ENCODE peak calls at places on chromosome 17, in ten cellular contexts. X, R, V, Q, A, L, T, B, U and K are unnamed samples.

GRCh38 chr17:4101127-4101798 is 41.6 kb downstream of the ZZEF1 start:
- DNase-seq in T (no peak), X (no peak), U (peak), A (no peak), R (peak), V (no peak), B (no peak), L (peak), Q (no peak), K (peak)

GRCh38 chr17:73343739-73344454 is 32.1 kb upstream of the CDC42EP4 start:
- DNase-seq in L (no peak), T (no peak), R (no peak), Q (no peak), X (no peak), V (no peak), B (no peak), A (peak), U (no peak), K (no peak)

GRCh38 chr17:77129568-77130301 is 11.0 kb upstream of the SEC14L1 start:
- DNase-seq in X (no peak), R (peak), V (no peak), U (no peak), A (no peak), L (no peak), T (no peak), Q (no peak), B (no peak), K (peak)

GRCh38 chr17:65794572-65794971 is 233.1 kb upstream of the AXIN2 start:
- DNase-seq in R (peak), T (peak), Q (no peak), B (no peak), L (peak), U (peak), A (no peak), V (peak), X (no peak), K (peak)

GRCh38 chr17:83113792-83114191 is 34.4 kb downstream of the METRNL start:
- DNase-seq in X (no peak), U (no peak), Q (no peak), L (no peak), A (no peak), V (no peak), B (no peak), T (no peak), R (no peak), K (no peak)

GRCh38 chr17:30219833-30220232 is 15.7 kb downstream of the SLC6A4 start:
- DNase-seq in A (no peak), X (no peak), R (no peak), U (no peak), B (no peak), L (no peak), V (no peak), Q (no peak), T (no peak), K (no peak)

GRCh38 chr17:4515501-4515900 is 16.8 kb downstream of the SPNS2 start:
- DNase-seq in X (no peak), T (no peak), R (no peak), B (no peak), L (no peak), U (no peak), A (no peak), V (no peak), Q (no peak), K (no peak)

GRCh38 chr17:40086150-40087044 is 14.0 kb downstream of the NR1D1 start:
- DNase-seq in R (no peak), U (no peak), L (no peak), A (peak), T (no peak), X (no peak), Q (no peak), V (peak), B (no peak), K (peak)

GRCh38 chr17:17484451-17484899 is 7.7 kb downstream of the MED9 start:
- DNase-seq in V (no peak), R (no peak), B (no peak), U (no peak), X (no peak), A (no peak), L (peak), T (no peak), Q (no peak), K (peak)

GRCh38 chr17:1979182-1979980 is 45.8 kb downstream of the RTN4RL1 start:
- DNase-seq in R (no peak), L (no peak), X (no peak), Q (no peak), V (no peak), U (no peak), B (no peak), A (no peak), T (no peak), K (no peak)

GRCh38 chr17:2050246-2050866 is 4.5 kb upstream of the HIC1 start:
- DNase-seq in R (peak), V (no peak), Q (peak), L (peak), B (no peak), A (peak), U (no peak), X (no peak), T (peak), K (peak)

GRCh38 chr17:33986088-33986487 is 269.0 kb upstream of the CCL2 start:
- DNase-seq in B (no peak), Q (no peak), L (no peak), V (no peak), X (no peak), A (no peak), T (no peak), U (no peak), R (no peak), K (no peak)

GRCh38 chr17:72725432-72726068 is 366.9 kb downstream of the SLC39A11 start:
- DNase-seq in T (peak), B (no peak), U (peak), A (peak), Q (peak), R (peak), X (no peak), L (peak), V (peak), K (peak)

GRCh38 chr17:7988750-7989178 is 13.7 kb upstream of the GUCY2D start:
- DNase-seq in L (peak), V (peak), A (peak), T (peak), X (peak), U (peak), B (peak), Q (no peak), R (peak), K (peak)

GRCh38 chr17:70558821-70559220 is 389.5 kb downstream of the KCNJ2 start:
- DNase-seq in X (no peak), B (no peak), U (no peak), R (no peak), V (no peak), T (no peak), Q (no peak), A (no peak), L (no peak), K (no peak)

GRCh38 chr17:5526821-5527598 is 40.6 kb downstream of the MIS12 start:
- DNase-seq in Q (peak), L (peak), A (peak), X (peak), U (peak), B (peak), T (peak), R (peak), V (peak), K (peak)

GRCh38 chr17:14427914-14428639 is 127.2 kb downstream of the HS3ST3B1 start:
- DNase-seq in B (no peak), T (no peak), U (no peak), R (no peak), L (no peak), Q (no peak), X (no peak), V (no peak), A (no peak), K (no peak)

GRCh38 chr17:77899494-77899893 is 59.0 kb upstream of the TNRC6C start:
- DNase-seq in B (no peak), L (no peak), X (no peak), A (no peak), R (no peak), V (no peak), T (no peak), Q (no peak), U (no peak), K (no peak)

GRCh38 chr17:39951924-39952664 is 10.7 kb upstream of the GSDMA start:
- DNase-seq in L (no peak), A (no peak), U (no peak), X (no peak), V (no peak), B (no peak), T (peak), R (no peak), Q (no peak), K (no peak)

GRCh38 chr17:74754832-74755231 is 6.4 kb downstream of the NHERF1 start:
- DNase-seq in Q (no peak), T (no peak), R (no peak), L (no peak), X (no peak), V (no peak), B (no peak), U (no peak), A (no peak), K (no peak)

GRCh38 chr17:75950850-75951554 is 10.2 kb upstream of the FBF1 start:
- DNase-seq in A (no peak), T (no peak), Q (no peak), U (no peak), X (no peak), V (no peak), B (no peak), L (no peak), R (peak), K (no peak)

GRCh38 chr17:48724241-48725004 is 1.4 kb downstream of the PRAC2 start:
- DNase-seq in R (peak), U (peak), B (peak), A (peak), V (peak), Q (peak), X (peak), T (peak), L (peak), K (peak)

GRCh38 chr17:13157656-13158055 is 139.8 kb upstream of the ELAC2 start:
- DNase-seq in T (no peak), R (peak), L (no peak), X (no peak), U (no peak), B (no peak), A (no peak), Q (no peak), V (no peak), K (no peak)

GRCh38 chr17:49482144-49482817 is 12.8 kb upstream of the NGFR start:
- DNase-seq in X (no peak), B (no peak), A (no peak), V (no peak), T (no peak), L (peak), U (no peak), Q (no peak), R (peak), K (peak)

GRCh38 chr17:9931144-9931543 is 26.1 kb upstream of the RCVRN start:
- DNase-seq in V (no peak), A (no peak), L (no peak), Q (peak), B (no peak), X (no peak), R (no peak), T (no peak), U (no peak), K (no peak)

GRCh38 chr17:9929873-9930272 is 24.8 kb upstream of the RCVRN start:
- DNase-seq in X (no peak), B (no peak), V (no peak), L (no peak), T (no peak), U (no peak), Q (no peak), A (no peak), R (peak), K (no peak)

GRCh38 chr17:9925457-9925856 is 20.4 kb upstream of the RCVRN start:
- DNase-seq in R (no peak), X (no peak), L (no peak), Q (peak), B (no peak), T (no peak), U (no peak), A (no peak), V (no peak), K (no peak)

GRCh38 chr17:9926150-9926804 is 21.2 kb upstream of the RCVRN start:
- DNase-seq in U (no peak), L (peak), Q (peak), A (no peak), V (no peak), X (no peak), T (no peak), B (no peak), R (no peak), K (no peak)

GRCh38 chr17:9928601-9929341 is 23.7 kb upstream of the RCVRN start:
- DNase-seq in L (peak), R (peak), A (no peak), X (peak), T (no peak), U (peak), B (no peak), Q (no peak), V (peak), K (peak)
- TF ChIP-seq CTCF in L (peak), R (peak), A (peak), X (peak), T (no peak), U (peak), B (peak), Q (peak), V (peak), K (peak)

DNA sequence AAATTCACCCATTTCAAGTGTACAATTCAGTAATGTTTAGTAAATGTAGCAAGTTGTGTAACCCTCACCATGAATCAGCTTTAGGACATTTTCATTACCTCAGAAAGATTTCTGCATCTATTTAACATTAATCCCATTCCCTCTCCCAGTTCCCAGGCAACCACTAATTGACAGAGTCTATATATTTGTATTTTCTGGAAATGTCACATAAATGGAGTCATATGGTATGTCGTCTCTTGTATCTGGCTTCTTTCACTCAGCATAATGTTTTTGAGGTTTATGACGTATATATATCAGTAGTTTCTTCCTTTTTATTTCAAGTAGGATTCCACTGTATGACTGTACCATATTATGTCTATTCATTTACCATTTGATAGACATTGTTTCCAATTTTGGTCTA is 199.8 kb downstream of the CYB561 start:
- DNase-seq in T (no peak), L (peak), B (no peak), A (no peak), X (no peak), Q (no peak), R (peak), U (no peak), V (no peak), K (peak)
- H3K4me3 ChIP-seq in T (no peak), L (no peak), B (no peak), A (no peak), X (no peak), Q (no peak), R (no peak), U (no peak), V (no peak), K (no peak)

GRCh38 chr17:81094224-81094743 is 59.3 kb downstream of the BAIAP2 start:
- DNase-seq in B (no peak), R (no peak), T (no peak), V (no peak), X (no peak), A (no peak), Q (no peak), L (no peak), U (no peak), K (no peak)
- TF ChIP-seq CTCF in B (no peak), R (no peak), T (no peak), V (no peak), X (peak), A (no peak), Q (no peak), L (peak), U (peak), K (no peak)

GRCh38 chr17:60138769-60139437 is 10.9 kb upstream of the CA4 start:
- DNase-seq in A (peak), L (no peak), T (no peak), V (no peak), Q (no peak), B (no peak), U (no peak), X (no peak), R (no peak), K (no peak)

GRCh38 chr17:60141111-60142018 is 8.4 kb upstream of the CA4 start:
- DNase-seq in U (peak), L (peak), T (no peak), R (peak), V (no peak), Q (no peak), A (peak), B (no peak), X (no peak), K (peak)

GRCh38 chr17:60137731-60138130 is 12.0 kb upstream of the CA4 start:
- DNase-seq in T (no peak), L (no peak), V (no peak), A (peak), Q (no peak), U (no peak), B (no peak), X (no peak), R (no peak), K (no peak)

GRCh38 chr17:60142872-60143499 is 6.8 kb upstream of the CA4 start:
- DNase-seq in L (peak), T (peak), B (peak), U (peak), Q (peak), A (peak), V (peak), X (peak), R (peak), K (peak)

DNA sequence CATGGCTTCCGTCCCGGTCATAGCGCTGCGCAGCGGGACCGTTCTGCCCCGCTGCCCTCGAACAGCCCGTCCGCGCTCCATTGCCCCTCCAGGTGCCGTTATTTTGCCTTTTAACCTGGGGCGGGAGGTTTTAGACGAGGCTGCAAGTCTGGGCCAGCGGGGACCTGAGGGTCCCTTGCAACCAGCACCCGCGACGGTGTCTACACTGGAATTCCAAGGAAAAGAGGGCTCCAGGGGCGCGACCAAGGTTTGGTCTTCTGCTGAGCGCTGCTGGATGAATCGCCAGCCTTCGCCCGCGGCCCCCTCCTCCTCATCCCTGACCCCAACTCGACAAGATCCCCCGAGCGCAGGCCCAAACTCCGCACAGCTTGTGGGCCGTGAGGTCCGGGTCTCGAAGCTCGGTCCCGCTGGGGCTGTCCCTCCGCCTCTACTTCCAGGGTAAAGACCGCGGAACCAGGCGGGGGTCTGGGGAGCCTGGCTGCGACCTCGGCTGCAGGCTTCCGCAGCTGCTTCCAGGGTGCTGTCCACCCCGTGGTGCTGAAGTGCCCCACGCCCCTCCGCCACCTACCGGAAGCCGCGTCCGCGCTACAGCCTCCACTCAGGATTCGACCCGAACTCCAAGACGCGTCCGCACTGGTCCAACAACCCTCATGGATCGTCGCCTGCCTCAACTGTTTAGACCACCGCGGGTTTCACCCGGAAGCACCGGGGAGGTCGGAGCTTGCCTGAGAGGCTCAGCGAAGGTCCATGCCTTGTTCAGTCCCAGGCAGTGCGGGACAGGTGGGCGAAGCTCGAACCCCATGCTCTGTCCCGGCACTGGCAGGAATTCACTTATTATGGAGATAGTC is 10.1 kb upstream of the CA4 start:
- DNase-seq in X (peak), B (no peak), Q (peak), V (peak), R (peak), U (peak), T (peak), L (peak), A (peak), K (peak)
- H3K4me3 ChIP-seq in X (peak), B (peak), Q (peak), V (no peak), R (no peak), U (peak), T (no peak), L (no peak), A (no peak), K (peak)